ENCODE peak calls at places on chromosomes 1 and 21, in eight cellular contexts. One of them, this sample, is unnamed.

GRCh38 chr1:207825719-207826556 is 74.1 kb downstream of the CD46 start:
- DNase-seq in HEK293T: no peak
- DNase-seq in MCF 10A: peak
- DNase-seq in Panc1: no peak
- DNase-seq in HTR-8/SVneo: no peak
- DNase-seq in stimulated activated CD8-positive, alpha-beta memory T cell treated with anti-CD3 and anti-CD28 coated beads, Interleukin-2, amount 100 ng/mL, for 48 hours: peak
- DNase-seq in AG09309: no peak
- DNase-seq in OCI-LY7: peak
- DNase-seq in this sample: no peak

GRCh38 chr1:47445823-47446567 is 8.2 kb downstream of the FOXD2 start:
- DNase-seq in HEK293T: no peak
- DNase-seq in MCF 10A: no peak
- DNase-seq in Panc1: no peak
- DNase-seq in HTR-8/SVneo: no peak
- DNase-seq in stimulated activated CD8-positive, alpha-beta memory T cell treated with anti-CD3 and anti-CD28 coated beads, Interleukin-2, amount 100 ng/mL, for 48 hours: no peak
- DNase-seq in AG09309: no peak
- DNase-seq in OCI-LY7: no peak
- DNase-seq in this sample: no peak

GRCh38 chr1:9539829-9540550 is 725 bp downstream of the SLC25A33 start:
- DNase-seq in HEK293T: peak
- DNase-seq in MCF 10A: peak
- DNase-seq in Panc1: no peak
- DNase-seq in HTR-8/SVneo: peak
- DNase-seq in stimulated activated CD8-positive, alpha-beta memory T cell treated with anti-CD3 and anti-CD28 coated beads, Interleukin-2, amount 100 ng/mL, for 48 hours: peak
- DNase-seq in AG09309: no peak
- DNase-seq in OCI-LY7: peak
- DNase-seq in this sample: peak

GRCh38 chr1:12153181-12153785 is 13.5 kb upstream of the TNFRSF1B start:
- DNase-seq in HEK293T: no peak
- DNase-seq in MCF 10A: no peak
- DNase-seq in Panc1: no peak
- DNase-seq in HTR-8/SVneo: peak
- DNase-seq in stimulated activated CD8-positive, alpha-beta memory T cell treated with anti-CD3 and anti-CD28 coated beads, Interleukin-2, amount 100 ng/mL, for 48 hours: no peak
- DNase-seq in AG09309: peak
- DNase-seq in OCI-LY7: peak
- DNase-seq in this sample: no peak

GRCh38 chr1:244350027-244350426 is 101.7 kb downstream of the ADSS2 start:
- DNase-seq in HEK293T: no peak
- DNase-seq in MCF 10A: no peak
- DNase-seq in Panc1: no peak
- DNase-seq in HTR-8/SVneo: no peak
- DNase-seq in stimulated activated CD8-positive, alpha-beta memory T cell treated with anti-CD3 and anti-CD28 coated beads, Interleukin-2, amount 100 ng/mL, for 48 hours: no peak
- DNase-seq in AG09309: no peak
- DNase-seq in OCI-LY7: no peak
- DNase-seq in this sample: no peak

GRCh38 chr1:50930193-50930592 is 29.9 kb downstream of the FAF1 start:
- DNase-seq in HEK293T: no peak
- DNase-seq in MCF 10A: no peak
- DNase-seq in Panc1: no peak
- DNase-seq in HTR-8/SVneo: no peak
- DNase-seq in stimulated activated CD8-positive, alpha-beta memory T cell treated with anti-CD3 and anti-CD28 coated beads, Interleukin-2, amount 100 ng/mL, for 48 hours: no peak
- DNase-seq in AG09309: no peak
- DNase-seq in OCI-LY7: no peak
- DNase-seq in this sample: no peak

GRCh38 chr21:35611752-35612151 is 448.6 kb downstream of the SETD4 start:
- DNase-seq in HEK293T: no peak
- DNase-seq in MCF 10A: no peak
- DNase-seq in Panc1: no peak
- DNase-seq in HTR-8/SVneo: no peak
- DNase-seq in stimulated activated CD8-positive, alpha-beta memory T cell treated with anti-CD3 and anti-CD28 coated beads, Interleukin-2, amount 100 ng/mL, for 48 hours: no peak
- DNase-seq in AG09309: no peak
- DNase-seq in OCI-LY7: no peak
- DNase-seq in this sample: no peak

GRCh38 chr1:38685373-38685772 is 174.2 kb downstream of the RRAGC start:
- DNase-seq in HEK293T: no peak
- DNase-seq in MCF 10A: no peak
- DNase-seq in Panc1: no peak
- DNase-seq in HTR-8/SVneo: no peak
- DNase-seq in stimulated activated CD8-positive, alpha-beta memory T cell treated with anti-CD3 and anti-CD28 coated beads, Interleukin-2, amount 100 ng/mL, for 48 hours: no peak
- DNase-seq in AG09309: no peak
- DNase-seq in OCI-LY7: no peak
- DNase-seq in this sample: no peak

GRCh38 chr21:31088196-31088751 is 50.0 kb upstream of the KRTAP19-8 start:
- DNase-seq in HEK293T: no peak
- DNase-seq in MCF 10A: no peak
- DNase-seq in Panc1: no peak
- DNase-seq in HTR-8/SVneo: no peak
- DNase-seq in stimulated activated CD8-positive, alpha-beta memory T cell treated with anti-CD3 and anti-CD28 coated beads, Interleukin-2, amount 100 ng/mL, for 48 hours: no peak
- DNase-seq in AG09309: no peak
- DNase-seq in OCI-LY7: no peak
- DNase-seq in this sample: no peak

GRCh38 chr1:156115514-156116374 is 1.2 kb downstream of the LMNA start:
- DNase-seq in HEK293T: no peak
- DNase-seq in MCF 10A: peak
- DNase-seq in Panc1: no peak
- DNase-seq in HTR-8/SVneo: no peak
- DNase-seq in stimulated activated CD8-positive, alpha-beta memory T cell treated with anti-CD3 and anti-CD28 coated beads, Interleukin-2, amount 100 ng/mL, for 48 hours: no peak
- DNase-seq in AG09309: no peak
- DNase-seq in OCI-LY7: no peak
- DNase-seq in this sample: peak

GRCh38 chr21:16422702-16423101 is 692.9 kb downstream of the USP25 start:
- DNase-seq in HEK293T: no peak
- DNase-seq in MCF 10A: no peak
- DNase-seq in Panc1: no peak
- DNase-seq in HTR-8/SVneo: no peak
- DNase-seq in stimulated activated CD8-positive, alpha-beta memory T cell treated with anti-CD3 and anti-CD28 coated beads, Interleukin-2, amount 100 ng/mL, for 48 hours: no peak
- DNase-seq in AG09309: no peak
- DNase-seq in OCI-LY7: no peak
- DNase-seq in this sample: no peak

GRCh38 chr1:206590025-206590834 is 22.0 kb downstream of the EIF2D start:
- DNase-seq in HEK293T: no peak
- DNase-seq in MCF 10A: peak
- DNase-seq in Panc1: no peak
- DNase-seq in HTR-8/SVneo: peak
- DNase-seq in stimulated activated CD8-positive, alpha-beta memory T cell treated with anti-CD3 and anti-CD28 coated beads, Interleukin-2, amount 100 ng/mL, for 48 hours: no peak
- DNase-seq in AG09309: no peak
- DNase-seq in OCI-LY7: no peak
- DNase-seq in this sample: no peak

GRCh38 chr1:89974701-89975470 is 20.0 kb upstream of the ZNF326 start:
- DNase-seq in HEK293T: no peak
- DNase-seq in MCF 10A: peak
- DNase-seq in Panc1: no peak
- DNase-seq in HTR-8/SVneo: no peak
- DNase-seq in stimulated activated CD8-positive, alpha-beta memory T cell treated with anti-CD3 and anti-CD28 coated beads, Interleukin-2, amount 100 ng/mL, for 48 hours: no peak
- DNase-seq in AG09309: peak
- DNase-seq in OCI-LY7: no peak
- DNase-seq in this sample: no peak

GRCh38 chr1:152725261-152725660 is 17.3 kb downstream of the LCE4A start:
- DNase-seq in HEK293T: no peak
- DNase-seq in MCF 10A: no peak
- DNase-seq in Panc1: no peak
- DNase-seq in HTR-8/SVneo: no peak
- DNase-seq in stimulated activated CD8-positive, alpha-beta memory T cell treated with anti-CD3 and anti-CD28 coated beads, Interleukin-2, amount 100 ng/mL, for 48 hours: no peak
- DNase-seq in AG09309: no peak
- DNase-seq in OCI-LY7: no peak
- DNase-seq in this sample: no peak

GRCh38 chr1:160351629-160352028 is 8.4 kb downstream of the NCSTN start:
- DNase-seq in HEK293T: no peak
- DNase-seq in MCF 10A: no peak
- DNase-seq in Panc1: no peak
- DNase-seq in HTR-8/SVneo: no peak
- DNase-seq in stimulated activated CD8-positive, alpha-beta memory T cell treated with anti-CD3 and anti-CD28 coated beads, Interleukin-2, amount 100 ng/mL, for 48 hours: no peak
- DNase-seq in AG09309: no peak
- DNase-seq in OCI-LY7: no peak
- DNase-seq in this sample: no peak

GRCh38 chr1:183126528-183126927 is 59.5 kb upstream of the LAMC2 start:
- DNase-seq in HEK293T: no peak
- DNase-seq in MCF 10A: no peak
- DNase-seq in Panc1: no peak
- DNase-seq in HTR-8/SVneo: no peak
- DNase-seq in stimulated activated CD8-positive, alpha-beta memory T cell treated with anti-CD3 and anti-CD28 coated beads, Interleukin-2, amount 100 ng/mL, for 48 hours: no peak
- DNase-seq in AG09309: no peak
- DNase-seq in OCI-LY7: no peak
- DNase-seq in this sample: no peak

GRCh38 chr21:45348591-45349327 is 56.2 kb upstream of the COL18A1 start:
- DNase-seq in HEK293T: no peak
- DNase-seq in MCF 10A: no peak
- DNase-seq in Panc1: no peak
- DNase-seq in HTR-8/SVneo: no peak
- DNase-seq in stimulated activated CD8-positive, alpha-beta memory T cell treated with anti-CD3 and anti-CD28 coated beads, Interleukin-2, amount 100 ng/mL, for 48 hours: no peak
- DNase-seq in AG09309: no peak
- DNase-seq in OCI-LY7: no peak
- DNase-seq in this sample: no peak

GRCh38 chr1:15919316-15919715 is 56.6 kb downstream of the ZBTB17 start:
- DNase-seq in HEK293T: no peak
- DNase-seq in MCF 10A: peak
- DNase-seq in Panc1: no peak
- DNase-seq in HTR-8/SVneo: peak
- DNase-seq in stimulated activated CD8-positive, alpha-beta memory T cell treated with anti-CD3 and anti-CD28 coated beads, Interleukin-2, amount 100 ng/mL, for 48 hours: peak
- DNase-seq in AG09309: peak
- DNase-seq in OCI-LY7: no peak
- DNase-seq in this sample: no peak

GRCh38 chr1:181390350-181391080 is 92.8 kb upstream of the CACNA1E start:
- DNase-seq in HEK293T: no peak
- DNase-seq in MCF 10A: peak
- DNase-seq in Panc1: no peak
- DNase-seq in HTR-8/SVneo: no peak
- DNase-seq in stimulated activated CD8-positive, alpha-beta memory T cell treated with anti-CD3 and anti-CD28 coated beads, Interleukin-2, amount 100 ng/mL, for 48 hours: no peak
- DNase-seq in AG09309: no peak
- DNase-seq in OCI-LY7: no peak
- DNase-seq in this sample: no peak

GRCh38 chr1:178954291-178954690 is 71.4 kb upstream of the FAM20B start:
- DNase-seq in HEK293T: no peak
- DNase-seq in MCF 10A: no peak
- DNase-seq in Panc1: no peak
- DNase-seq in HTR-8/SVneo: no peak
- DNase-seq in stimulated activated CD8-positive, alpha-beta memory T cell treated with anti-CD3 and anti-CD28 coated beads, Interleukin-2, amount 100 ng/mL, for 48 hours: no peak
- DNase-seq in AG09309: no peak
- DNase-seq in OCI-LY7: no peak
- DNase-seq in this sample: no peak

GRCh38 chr1:81967957-81968356 is 167.2 kb downstream of the ADGRL2 start:
- DNase-seq in HEK293T: no peak
- DNase-seq in MCF 10A: no peak
- DNase-seq in Panc1: no peak
- DNase-seq in HTR-8/SVneo: no peak
- DNase-seq in stimulated activated CD8-positive, alpha-beta memory T cell treated with anti-CD3 and anti-CD28 coated beads, Interleukin-2, amount 100 ng/mL, for 48 hours: no peak
- DNase-seq in AG09309: no peak
- DNase-seq in OCI-LY7: no peak
- DNase-seq in this sample: no peak

GRCh38 chr1:8293641-8294169 is 24.2 kb upstream of the SLC45A1 start:
- DNase-seq in HEK293T: no peak
- DNase-seq in MCF 10A: no peak
- DNase-seq in Panc1: no peak
- DNase-seq in HTR-8/SVneo: no peak
- DNase-seq in stimulated activated CD8-positive, alpha-beta memory T cell treated with anti-CD3 and anti-CD28 coated beads, Interleukin-2, amount 100 ng/mL, for 48 hours: no peak
- DNase-seq in AG09309: no peak
- DNase-seq in OCI-LY7: no peak
- DNase-seq in this sample: no peak

GRCh38 chr21:45002381-45003204 is 62.8 kb downstream of the SLX9 start:
- DNase-seq in HEK293T: no peak
- DNase-seq in MCF 10A: no peak
- DNase-seq in Panc1: no peak
- DNase-seq in HTR-8/SVneo: no peak
- DNase-seq in stimulated activated CD8-positive, alpha-beta memory T cell treated with anti-CD3 and anti-CD28 coated beads, Interleukin-2, amount 100 ng/mL, for 48 hours: no peak
- DNase-seq in AG09309: no peak
- DNase-seq in OCI-LY7: no peak
- DNase-seq in this sample: no peak

GRCh38 chr1:48616710-48617109 is 144.7 kb upstream of the SPATA6 start:
- DNase-seq in HEK293T: no peak
- DNase-seq in MCF 10A: no peak
- DNase-seq in Panc1: no peak
- DNase-seq in HTR-8/SVneo: no peak
- DNase-seq in stimulated activated CD8-positive, alpha-beta memory T cell treated with anti-CD3 and anti-CD28 coated beads, Interleukin-2, amount 100 ng/mL, for 48 hours: no peak
- DNase-seq in AG09309: no peak
- DNase-seq in OCI-LY7: no peak
- DNase-seq in this sample: no peak

GRCh38 chr1:233341117-233341516 is 13.6 kb downstream of the MAP3K21 start:
- DNase-seq in HEK293T: no peak
- DNase-seq in MCF 10A: peak
- DNase-seq in Panc1: no peak
- DNase-seq in HTR-8/SVneo: no peak
- DNase-seq in stimulated activated CD8-positive, alpha-beta memory T cell treated with anti-CD3 and anti-CD28 coated beads, Interleukin-2, amount 100 ng/mL, for 48 hours: no peak
- DNase-seq in AG09309: no peak
- DNase-seq in OCI-LY7: no peak
- DNase-seq in this sample: no peak

GRCh38 chr1:24847995-24848857 is 81.8 kb downstream of the RUNX3 start:
- DNase-seq in HEK293T: peak
- DNase-seq in MCF 10A: peak
- DNase-seq in Panc1: peak
- DNase-seq in HTR-8/SVneo: peak
- DNase-seq in stimulated activated CD8-positive, alpha-beta memory T cell treated with anti-CD3 and anti-CD28 coated beads, Interleukin-2, amount 100 ng/mL, for 48 hours: peak
- DNase-seq in AG09309: peak
- DNase-seq in OCI-LY7: peak
- DNase-seq in this sample: peak

GRCh38 chr1:15116966-15117365 is 36.6 kb upstream of the TMEM51 start:
- DNase-seq in HEK293T: no peak
- DNase-seq in MCF 10A: no peak
- DNase-seq in Panc1: no peak
- DNase-seq in HTR-8/SVneo: no peak
- DNase-seq in stimulated activated CD8-positive, alpha-beta memory T cell treated with anti-CD3 and anti-CD28 coated beads, Interleukin-2, amount 100 ng/mL, for 48 hours: no peak
- DNase-seq in AG09309: no peak
- DNase-seq in OCI-LY7: no peak
- DNase-seq in this sample: no peak

GRCh38 chr1:235073968-235074334 is 54.7 kb downstream of the TOMM20 start:
- DNase-seq in HEK293T: no peak
- DNase-seq in MCF 10A: no peak
- DNase-seq in Panc1: no peak
- DNase-seq in HTR-8/SVneo: no peak
- DNase-seq in stimulated activated CD8-positive, alpha-beta memory T cell treated with anti-CD3 and anti-CD28 coated beads, Interleukin-2, amount 100 ng/mL, for 48 hours: no peak
- DNase-seq in AG09309: no peak
- DNase-seq in OCI-LY7: no peak
- DNase-seq in this sample: no peak